ENCODE peak calls at places on chromosomes 13 and 19, in eight cellular contexts. A, M, R, C, P, F, J and O are unnamed samples.

GRCh38 chr19:49672131-49672919 is 4.7 kb upstream of the PRMT1 start:
- DNase-seq in A (no peak), M (peak), R (peak), C (peak), P (peak), F (peak), J (peak), O (peak)

GRCh38 chr19:41694831-41695635 is 7.0 kb upstream of the CEACAM7 start:
- DNase-seq in A (no peak), M (no peak), R (no peak), C (no peak), P (no peak), F (no peak), J (no peak), O (no peak)

GRCh38 chr13:32938907-32939306 is 77.3 kb upstream of the KL start:
- DNase-seq in A (peak), M (no peak), R (no peak), C (no peak), P (peak), F (no peak), J (no peak), O (no peak)

GRCh38 chr19:50547385-50548190 is 20.6 kb downstream of the LRRC4B start:
- DNase-seq in A (no peak), M (no peak), R (no peak), C (no peak), P (no peak), F (no peak), J (no peak), O (no peak)

GRCh38 chr19:46764817-46765291 is 18.6 kb upstream of the STRN4 start:
- DNase-seq in A (no peak), M (no peak), R (no peak), C (no peak), P (no peak), F (no peak), J (peak), O (no peak)

GRCh38 chr13:62387642-62388041 is 972.0 kb upstream of the PCDH20 start:
- DNase-seq in A (no peak), M (no peak), R (no peak), C (no peak), P (peak), F (no peak), J (no peak), O (no peak)

GRCh38 chr19:6276447-6276846 is 3.3 kb downstream of the MLLT1 start:
- DNase-seq in A (peak), M (no peak), R (no peak), C (no peak), P (peak), F (no peak), J (no peak), O (no peak)

GRCh38 chr13:91630916-91631315 is 232.5 kb downstream of the GPC5 start:
- DNase-seq in A (no peak), M (no peak), R (no peak), C (no peak), P (no peak), F (no peak), J (no peak), O (no peak)

GRCh38 chr19:5218255-5218855 is 122.3 kb downstream of the PTPRS start:
- DNase-seq in A (no peak), M (no peak), R (no peak), C (no peak), P (no peak), F (no peak), J (no peak), O (no peak)